ENCODE peak calls at places on chromosomes 1 and 21, in five cellular contexts. U, E, I, Q and F are unnamed samples.

GRCh38 chr1:20058531-20058930 is 11.5 kb upstream of the PLA2G5 start:
- DNase-seq in U (peak), E (no peak), I (peak), Q (peak), F (no peak)

GRCh38 chr1:214549604-214550338 is 1.6 kb downstream of the PTPN14 start:
- DNase-seq in U (no peak), E (no peak), I (peak), Q (no peak), F (no peak)

GRCh38 chr1:222817529-222817928 is 2.7 kb downstream of the DISP1 start:
- DNase-seq in U (no peak), E (peak), I (peak), Q (no peak), F (no peak)

GRCh38 chr1:37038079-37038702 is 3.9 kb upstream of the GRIK3 start:
- DNase-seq in U (no peak), E (peak), I (no peak), Q (no peak), F (no peak)

GRCh38 chr1:21523297-21523813 is 14.1 kb downstream of the ALPL start:
- DNase-seq in U (no peak), E (no peak), I (no peak), Q (no peak), F (peak)

GRCh38 chr1:202202500-202203168 is 9.0 kb downstream of the LGR6 start:
- DNase-seq in U (no peak), E (no peak), I (no peak), Q (no peak), F (no peak)

GRCh38 chr1:93774707-93775106 is 93.1 kb upstream of the BCAR3 start:
- DNase-seq in U (no peak), E (no peak), I (no peak), Q (no peak), F (no peak)

GRCh38 chr21:31688603-31689368 is 29.3 kb downstream of the SOD1 start:
- DNase-seq in U (no peak), E (no peak), I (no peak), Q (no peak), F (no peak)

GRCh38 chr1:206014591-206014990 is 9.1 kb downstream of the CTSE start:
- DNase-seq in U (no peak), E (no peak), I (no peak), Q (no peak), F (no peak)

GRCh38 chr1:176643536-176643935 is 180.6 kb downstream of the PAPPA2 start:
- DNase-seq in U (peak), E (no peak), I (no peak), Q (no peak), F (no peak)

GRCh38 chr1:108075055-108075454 is 110.1 kb upstream of the VAV3 start:
- DNase-seq in U (no peak), E (no peak), I (no peak), Q (no peak), F (no peak)

GRCh38 chr1:243542726-243543415 is 287.0 kb downstream of the SDCCAG8 start:
- DNase-seq in U (no peak), E (peak), I (peak), Q (no peak), F (no peak)

GRCh38 chr1:26468911-26469310 is 3.3 kb upstream of the HMGN2 start:
- DNase-seq in U (peak), E (no peak), I (no peak), Q (no peak), F (peak)

GRCh38 chr1:222555992-222556615 is 8.2 kb upstream of the HHIPL2 start:
- DNase-seq in U (no peak), E (no peak), I (no peak), Q (no peak), F (no peak)

GRCh38 chr21:35873441-35873840 is 186.9 kb downstream of the SETD4 start:
- DNase-seq in U (no peak), E (no peak), I (no peak), Q (no peak), F (no peak)

GRCh38 chr1:162497104-162497722 is 405 bp upstream of the UHMK1 start:
- DNase-seq in U (no peak), E (no peak), I (no peak), Q (no peak), F (no peak)

GRCh38 chr1:213582976-213583567 is 404.7 kb upstream of the PROX1 start:
- DNase-seq in U (peak), E (no peak), I (no peak), Q (no peak), F (no peak)

GRCh38 chr21:46058339-46059145 is 39.4 kb upstream of the COL6A2 start:
- DNase-seq in U (peak), E (no peak), I (no peak), Q (peak), F (peak)

GRCh38 chr1:11929849-11930248 is 3.6 kb upstream of the KIAA2013 start:
- DNase-seq in U (peak), E (no peak), I (peak), Q (peak), F (peak)

GRCh38 chr1:58848818-58849411 is 65.1 kb upstream of the JUN start:
- DNase-seq in U (peak), E (peak), I (peak), Q (peak), F (peak)

GRCh38 chr1:2046953-2047748 is 3.1 kb upstream of the PRKCZ start:
- DNase-seq in U (peak), E (no peak), I (no peak), Q (no peak), F (no peak)

GRCh38 chr1:161919229-161919628 is 104.4 kb downstream of the OLFML2B start:
- DNase-seq in U (no peak), E (no peak), I (no peak), Q (no peak), F (no peak)

GRCh38 chr1:33099290-33100118 is 18.6 kb downstream of the AZIN2 start:
- DNase-seq in U (peak), E (peak), I (peak), Q (no peak), F (peak)

GRCh38 chr1:93219443-93219842 is 38.9 kb downstream of the CCDC18 start:
- DNase-seq in U (no peak), E (no peak), I (no peak), Q (no peak), F (no peak)

GRCh38 chr1:171372418-171373088 is 58.6 kb downstream of the FMO4 start:
- DNase-seq in U (no peak), E (no peak), I (peak), Q (no peak), F (no peak)

GRCh38 chr1:74513396-74513795 is 985 bp upstream of the LRRC53 start:
- DNase-seq in U (no peak), E (no peak), I (no peak), Q (no peak), F (no peak)

GRCh38 chr1:209625791-209626285 is 26.4 kb downstream of the LAMB3 start:
- DNase-seq in U (no peak), E (no peak), I (no peak), Q (no peak), F (no peak)

GRCh38 chr1:1894354-1895049 is 3.6 kb upstream of the GNB1 start:
- DNase-seq in U (peak), E (no peak), I (no peak), Q (no peak), F (peak)

GRCh38 chr1:160309183-160309535 is 24.2 kb upstream of the PEX19 start:
- DNase-seq in U (no peak), E (no peak), I (peak), Q (no peak), F (no peak)

GRCh38 chr1:233668725-233669294 is 54.9 kb downstream of the KCNK1 start:
- DNase-seq in U (peak), E (peak), I (peak), Q (peak), F (no peak)

GRCh38 chr21:45405271-45405818 is 380 bp downstream of the COL18A1 start:
- DNase-seq in U (no peak), E (no peak), I (peak), Q (no peak), F (peak)

GRCh38 chr1:78836736-78837135 is 169.8 kb downstream of the ADGRL4 start:
- DNase-seq in U (no peak), E (no peak), I (peak), Q (no peak), F (no peak)

GRCh38 chr1:205917466-205918248 is 25.6 kb downstream of the SLC26A9 start:
- DNase-seq in U (no peak), E (no peak), I (no peak), Q (peak), F (no peak)

GRCh38 chr1:183800449-183800848 is 4.5 kb upstream of the RGL1 start:
- DNase-seq in U (no peak), E (no peak), I (no peak), Q (no peak), F (no peak)
- H3K4me3 ChIP-seq in U (no peak), E (no peak), I (no peak), Q (no peak), F (no peak)

GRCh38 chr1:200302893-200303250 is 107.0 kb downstream of the ZNF281 start:
- DNase-seq in U (no peak), E (no peak), I (no peak), Q (no peak), F (peak)
- H3K4me3 ChIP-seq in U (no peak), E (peak), I (peak), Q (peak), F (peak)

DNA sequence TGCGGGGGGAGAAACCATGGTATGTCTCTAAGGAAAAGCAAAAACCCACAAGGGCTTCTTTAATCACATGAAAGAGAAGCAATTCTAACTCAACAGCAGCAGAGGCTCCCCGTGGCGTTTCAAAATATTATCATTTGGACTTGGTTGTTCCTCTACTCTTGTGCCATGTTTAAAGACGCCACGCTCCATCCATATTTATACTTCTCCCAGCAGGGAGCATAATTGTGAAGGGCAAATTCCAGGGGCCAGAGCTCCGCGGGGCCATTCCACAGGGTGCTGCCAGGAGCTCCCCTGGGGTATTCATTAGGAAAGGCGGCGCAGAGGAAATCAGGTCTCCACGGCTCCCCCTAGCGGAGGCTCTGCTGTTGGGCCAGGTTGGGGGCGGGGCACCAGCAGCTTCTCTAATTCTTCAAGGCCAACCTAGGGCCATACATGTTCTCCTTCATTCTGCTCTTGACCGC is 92.1 kb upstream of the SSX2IP start:
- DNase-seq in U (peak), E (peak), I (peak), Q (no peak), F (peak)
- H3K4me3 ChIP-seq in U (no peak), E (peak), I (no peak), Q (no peak), F (peak)

DNA sequence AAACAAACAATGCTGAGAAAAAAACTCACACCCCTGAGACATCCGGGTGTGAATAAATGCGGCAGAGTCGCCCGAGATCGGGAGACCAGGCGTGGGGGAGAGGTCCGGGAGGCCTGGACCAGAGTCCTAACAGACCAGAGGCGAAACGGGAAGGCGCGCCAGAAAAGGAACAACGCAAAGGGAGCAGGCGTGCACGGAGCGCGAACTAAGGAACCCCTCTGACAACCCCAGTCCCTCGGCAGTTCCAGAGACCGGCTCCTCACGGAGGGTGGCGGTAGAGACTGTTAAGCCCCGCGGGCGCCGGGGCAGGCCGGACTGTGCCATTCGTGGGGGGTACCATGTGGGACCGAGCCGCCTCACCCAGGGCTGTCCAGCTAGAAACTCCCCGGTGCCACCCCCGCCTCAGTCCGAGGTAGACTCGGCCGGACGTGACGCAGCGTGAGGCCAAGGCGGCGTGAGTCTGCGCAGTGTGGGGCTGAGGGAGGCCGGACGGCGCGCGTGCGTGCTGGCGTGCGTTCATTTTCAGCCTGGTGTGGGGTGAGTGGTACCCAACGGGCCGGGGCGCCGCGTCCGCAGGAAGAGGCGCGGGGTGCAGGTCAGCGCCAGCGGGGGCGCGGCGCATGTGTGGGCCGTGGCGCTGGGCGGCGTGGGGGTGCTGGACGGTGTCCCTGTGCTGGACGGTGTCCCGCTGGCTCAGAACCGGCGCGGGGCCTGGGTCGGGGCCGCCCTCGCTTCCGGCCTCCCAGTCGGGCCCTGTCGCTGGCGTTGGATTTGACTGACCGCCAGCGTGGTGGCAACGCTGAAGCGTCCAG is at the start of gene PARK7:
- DNase-seq in U (peak), E (peak), I (peak), Q (peak), F (peak)
- H3K4me3 ChIP-seq in U (peak), E (peak), I (peak), Q (peak), F (peak)

DNA sequence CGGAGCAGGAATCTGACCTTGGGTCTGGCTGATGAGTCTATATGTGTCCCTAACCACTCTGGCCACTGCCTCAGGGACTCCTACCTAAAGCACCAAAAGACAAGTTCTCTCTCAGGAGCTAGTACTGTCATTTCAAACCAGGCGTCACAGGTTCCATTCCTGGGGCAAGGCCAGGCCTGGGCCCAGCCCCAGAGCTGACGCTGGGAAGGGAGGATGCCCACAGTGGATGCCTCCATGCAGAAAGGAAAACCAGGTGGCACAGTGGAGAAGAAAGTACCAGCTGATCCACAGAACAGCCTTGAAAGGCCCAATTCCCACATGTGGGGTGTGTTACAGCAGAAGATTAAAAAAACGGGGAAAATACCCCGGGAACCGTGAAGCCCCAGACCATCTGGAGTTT is 77.4 kb downstream of the DMRTB1 start:
- DNase-seq in U (no peak), E (no peak), I (no peak), Q (no peak), F (no peak)
- H3K4me3 ChIP-seq in U (no peak), E (no peak), I (no peak), Q (no peak), F (no peak)

GRCh38 chr1:41394918-41395598 is 33.8 kb downstream of the FOXO6 start:
- DNase-seq in U (no peak), E (no peak), I (no peak), Q (no peak), F (no peak)

GRCh38 chr1:41395599-41395956 is 34.3 kb downstream of the FOXO6 start:
- DNase-seq in U (no peak), E (no peak), I (no peak), Q (no peak), F (no peak)

GRCh38 chr1:41396084-41396483 is 34.9 kb downstream of the FOXO6 start:
- DNase-seq in U (no peak), E (no peak), I (no peak), Q (no peak), F (no peak)

GRCh38 chr1:41393993-41394392 is 32.8 kb downstream of the FOXO6 start:
- DNase-seq in U (no peak), E (no peak), I (no peak), Q (no peak), F (no peak)

DNA sequence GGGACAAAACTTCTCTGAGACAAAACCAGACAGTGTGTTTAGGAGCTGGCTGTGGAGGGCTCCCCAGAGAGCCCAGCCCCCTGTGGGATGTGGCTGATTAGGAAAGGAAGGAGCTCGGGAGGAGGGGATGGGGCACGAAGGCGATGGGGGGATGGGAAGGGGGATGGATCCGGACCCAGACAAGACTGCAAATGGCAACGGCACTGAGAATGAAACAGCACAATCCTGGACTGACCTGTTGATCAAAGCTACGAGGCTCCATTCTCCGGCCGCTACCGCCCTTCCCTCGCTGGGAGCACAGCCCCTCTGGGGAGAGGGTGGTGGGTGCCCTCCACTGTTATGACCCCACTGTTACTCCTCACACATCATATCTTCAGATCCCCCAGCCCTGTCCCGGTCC is 33.2 kb downstream of the FOXO6 start:
- DNase-seq in U (no peak), E (no peak), I (no peak), Q (no peak), F (no peak)
- H3K4me3 ChIP-seq in U (no peak), E (no peak), I (no peak), Q (no peak), F (no peak)

GRCh38 chr1:89070509-89070908 is 5.5 kb upstream of the GBP1 start:
- DNase-seq in U (no peak), E (no peak), I (no peak), Q (no peak), F (no peak)

GRCh38 chr1:89068291-89068690 is 3.3 kb upstream of the GBP1 start:
- DNase-seq in U (no peak), E (no peak), I (peak), Q (no peak), F (no peak)

GRCh38 chr1:89065077-89065868 is at the start of gene GBP1:
- DNase-seq in U (peak), E (no peak), I (peak), Q (no peak), F (no peak)

DNA sequence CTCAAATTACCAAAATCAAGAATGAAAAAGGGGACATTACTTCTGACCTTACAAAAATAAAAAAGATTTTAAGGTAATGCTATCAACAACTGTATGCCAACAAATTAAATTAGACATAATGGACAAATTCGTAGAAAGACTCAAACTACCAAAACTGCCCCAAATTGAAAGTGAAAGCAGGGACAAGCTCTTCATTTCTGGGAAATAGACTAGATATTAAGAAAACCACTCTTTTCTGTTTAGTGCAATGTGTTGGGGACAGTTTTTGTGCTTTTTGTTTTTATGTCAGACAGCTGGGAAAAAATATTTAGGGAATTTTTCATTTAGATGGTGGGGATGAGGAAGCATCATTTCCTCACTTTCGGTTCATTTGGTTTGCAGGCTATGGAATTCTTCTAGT is 4.9 kb upstream of the GBP1 start:
- DNase-seq in U (no peak), E (no peak), I (peak), Q (no peak), F (no peak)
- H3K4me3 ChIP-seq in U (no peak), E (no peak), I (peak), Q (peak), F (peak)